ENCODE peak calls at places on chromosomes 16 and 17, in five cellular contexts. H, Q, P, E and C are unnamed samples.

GRCh38 chr17:57782642-57783337 is 37.7 kb upstream of the CCDC182 start:
- DNase-seq in H (no peak), E (no peak), Q (no peak), P (no peak), C (no peak)

GRCh38 chr17:33316733-33317132 is 23.6 kb upstream of the ASIC2 start:
- DNase-seq in P (no peak), H (no peak), E (no peak), Q (no peak), C (no peak)

GRCh38 chr16:78720416-78720815 is 621.0 kb downstream of the WWOX start:
- DNase-seq in Q (no peak), P (no peak), H (no peak), E (no peak), C (no peak)

GRCh38 chr16:59848314-59848713 is 1114.2 kb upstream of the GOT2 start:
- DNase-seq in H (no peak), E (no peak), Q (no peak), P (no peak), C (no peak)

GRCh38 chr17:81239714-81240555 is 817 bp downstream of the NDUFAF8 start:
- DNase-seq in P (no peak), H (no peak), Q (no peak), E (no peak), C (no peak)

GRCh38 chr17:46940692-46941404 is 17.9 kb downstream of the GOSR2 start:
- DNase-seq in H (no peak), Q (peak), P (no peak), E (peak), C (no peak)

GRCh38 chr16:67326472-67327309 is at the start of the genes KCTD19 and LRRC36:
- DNase-seq in Q (peak), H (no peak), P (no peak), E (peak), C (no peak)

GRCh38 chr17:73311428-73311780 is 397 bp downstream of the CDC42EP4 start:
- DNase-seq in E (no peak), P (no peak), H (no peak), Q (peak), C (no peak)

GRCh38 chr17:44555056-44555455 is 2.2 kb upstream of the FZD2 start:
- DNase-seq in H (no peak), Q (no peak), E (no peak), P (no peak), C (no peak)

GRCh38 chr17:7862692-7863437 is 5.1 kb downstream of the CYB5D1 start:
- DNase-seq in E (peak), H (no peak), Q (no peak), P (no peak), C (no peak)

GRCh38 chr17:81913394-81914102 is 2.3 kb upstream of the PCYT2 start:
- DNase-seq in Q (no peak), H (no peak), P (no peak), E (no peak), C (no peak)

GRCh38 chr17:31314788-31315105 is 893 bp upstream of the EVI2B start:
- DNase-seq in Q (no peak), E (no peak), H (no peak), P (no peak), C (no peak)

GRCh38 chr17:31310260-31310659 is 3.6 kb downstream of the EVI2B start:
- DNase-seq in E (no peak), H (no peak), Q (no peak), P (no peak), C (no peak)

GRCh38 chr17:31310877-31311276 is 3.0 kb downstream of the EVI2B start:
- DNase-seq in Q (no peak), E (peak), H (no peak), P (no peak), C (no peak)

GRCh38 chr17:31318298-31319190 is 2.9 kb downstream of the EVI2A start:
- DNase-seq in E (peak), H (no peak), P (no peak), Q (no peak), C (no peak)

GRCh38 chr17:31313982-31314787 is at the start of gene EVI2B:
- DNase-seq in H (no peak), Q (no peak), E (no peak), P (no peak), C (peak)
- H3K4me3 ChIP-seq in H (no peak), Q (no peak), E (peak), P (no peak), C (no peak)

GRCh38 chr17:74736423-74737298 is at the start of gene RAB37:
- DNase-seq in E (peak), P (no peak), Q (no peak), H (no peak), C (no peak)

GRCh38 chr17:74734256-74734655 is 2.8 kb upstream of the RAB37 start:
- DNase-seq in Q (no peak), H (no peak), E (no peak), P (no peak), C (no peak)

GRCh38 chr17:74738051-74738996 is 1.3 kb downstream of the RAB37 start:
- DNase-seq in E (peak), Q (no peak), H (no peak), P (no peak), C (no peak)

GRCh38 chr17:74739227-74739831 is 2.3 kb downstream of the RAB37 start:
- DNase-seq in P (no peak), Q (no peak), E (no peak), H (no peak), C (no peak)

GRCh38 chr17:74737299-74738050 is 419 bp downstream of the RAB37 start:
- DNase-seq in Q (no peak), H (no peak), E (peak), P (no peak), C (no peak)
- H3K4me3 ChIP-seq in Q (no peak), H (peak), E (peak), P (no peak), C (no peak)

GRCh38 chr16:89847056-89847929 is 19.0 kb downstream of the SPIRE2 start:
- DNase-seq in E (peak), Q (no peak), H (no peak), P (no peak), C (no peak)
- H3K4me3 ChIP-seq in E (no peak), Q (no peak), H (no peak), P (no peak), C (no peak)

GRCh38 chr16:85570213-85570734 is 42.8 kb upstream of the GSE1 start:
- DNase-seq in Q (no peak), E (no peak), P (no peak), H (no peak), C (no peak)
- H3K4me3 ChIP-seq in Q (no peak), E (no peak), P (no peak), H (no peak), C (no peak)

GRCh38 chr16:987846-988245 is 6.3 kb downstream of the SOX8 start:
- DNase-seq in Q (no peak), H (no peak), P (no peak), E (no peak), C (no peak)
- H3K4me3 ChIP-seq in Q (no peak), H (no peak), P (no peak), E (no peak), C (no peak)

DNA sequence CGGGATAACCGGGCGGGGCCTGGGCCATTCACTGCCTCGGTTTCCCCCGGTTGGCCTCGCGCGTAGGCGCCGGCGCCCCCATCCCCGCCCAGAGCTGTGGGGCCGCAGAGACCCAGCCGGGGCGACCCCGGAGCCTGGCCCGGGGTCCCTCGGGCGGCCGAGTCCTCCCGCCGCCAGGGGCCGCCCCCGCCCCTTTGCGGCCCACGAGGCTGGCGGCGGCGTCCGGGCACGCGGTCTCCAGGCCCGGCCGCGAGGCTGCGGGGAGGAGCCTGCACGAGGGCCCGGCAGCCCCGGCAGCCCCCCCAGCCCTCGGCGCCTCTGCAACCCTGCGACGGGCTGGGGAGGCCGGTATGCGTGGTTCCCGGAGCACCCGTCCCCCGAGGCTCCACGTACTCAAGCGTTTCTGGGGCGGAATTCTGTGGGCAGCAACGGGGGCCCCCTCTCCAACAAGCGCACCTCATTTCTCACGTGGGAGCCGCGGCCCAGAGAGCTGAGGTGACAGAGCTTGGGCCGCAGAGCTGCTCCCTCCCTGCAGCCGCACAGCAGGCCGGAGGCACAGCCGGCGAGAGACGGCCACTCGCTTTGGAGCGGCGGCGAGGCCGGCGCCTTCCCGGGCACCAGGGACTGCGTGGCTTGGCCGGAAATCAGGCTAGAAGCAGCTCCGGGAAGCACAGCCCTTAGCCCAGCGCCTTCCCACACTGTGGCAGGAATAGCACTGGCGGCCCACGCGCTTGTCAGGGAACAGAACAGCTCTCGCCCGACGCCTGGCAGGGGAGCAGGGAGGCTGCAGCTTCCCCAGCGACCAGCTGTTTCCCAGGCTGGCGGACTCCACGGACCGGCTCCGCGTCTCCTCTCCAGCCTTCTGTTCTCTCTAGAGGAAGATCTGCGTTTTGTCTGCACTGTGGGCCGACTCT is 860 bp upstream of the LIMD2 start:
- DNase-seq in P (no peak), H (no peak), Q (peak), E (peak), C (no peak)
- H3K4me3 ChIP-seq in P (peak), H (peak), Q (no peak), E (peak), C (peak)

GRCh38 chr17:49819118-49819517 is 28.8 kb downstream of the TAC4 start:
- DNase-seq in P (no peak), E (no peak), Q (no peak), H (no peak), C (no peak)
- H3K4me3 ChIP-seq in P (no peak), E (no peak), Q (no peak), H (no peak), C (no peak)

GRCh38 chr16:55628306-55628968 is 27.4 kb upstream of the SLC6A2 start:
- DNase-seq in H (no peak), P (no peak), Q (no peak), E (no peak), C (no peak)

GRCh38 chr16:55630774-55631173 is 25.0 kb upstream of the SLC6A2 start:
- DNase-seq in P (no peak), H (no peak), Q (no peak), E (no peak), C (no peak)

GRCh38 chr16:55634193-55634592 is 21.6 kb upstream of the SLC6A2 start:
- DNase-seq in Q (no peak), H (no peak), P (no peak), E (no peak), C (no peak)

GRCh38 chr16:55638256-55638655 is 17.5 kb upstream of the SLC6A2 start:
- DNase-seq in Q (no peak), P (no peak), H (no peak), E (no peak), C (no peak)

GRCh38 chr16:55632259-55632658 is 23.5 kb upstream of the SLC6A2 start:
- DNase-seq in E (no peak), Q (no peak), P (no peak), H (no peak), C (no peak)
- H3K4me3 ChIP-seq in E (no peak), Q (no peak), P (no peak), H (no peak), C (no peak)